ENCODE peak calls at places on chromosomes 13 and 19, in eight cellular contexts. D is esophagus squamous epithelium, F is AG09309, L is cardiac muscle cell, Z is mesothelial cell of epicardium, V is fibroblast of pulmonary artery, S is upper lobe of right lung, U is AG10803. M is an unnamed sample.

GRCh38 chr19:33621065-33621785 is 528 bp upstream of the CHST8 start:
- DNase-seq in D (no peak), F (no peak), L (no peak), Z (peak; percentile 45), V (no peak), S (no peak), U (no peak), M (no peak)

GRCh38 chr19:4695224-4695731 is 25.1 kb upstream of the MYDGF start:
- DNase-seq in D (no peak), F (no peak), L (no peak), Z (no peak), V (no peak), S (no peak), U (no peak), M (no peak)

GRCh38 chr13:98523455-98524102 is 53.3 kb downstream of the STK24 start:
- DNase-seq in D (no peak), F (no peak), L (no peak), Z (no peak), V (no peak), S (peak; percentile 47), U (no peak), M (no peak)

GRCh38 chr19:51821921-51822716 is 27.2 kb downstream of the FPR3 start:
- DNase-seq in D (no peak), F (peak; percentile 43), L (no peak), Z (no peak), V (peak; percentile 78), S (no peak), U (peak; percentile 53), M (no peak)

GRCh38 chr19:14616310-14616870 is 33.5 kb downstream of the CLEC17A start:
- DNase-seq in D (no peak), F (no peak), L (no peak), Z (no peak), V (no peak), S (peak; percentile 48), U (no peak), M (no peak)

GRCh38 chr19:13089139-13089856 is 13.4 kb downstream of the LYL1 start:
- DNase-seq in D (no peak), F (no peak), L (no peak), Z (no peak), V (no peak), S (no peak), U (no peak), M (no peak)

GRCh38 chr19:45999653-46000121 is 4.4 kb downstream of the CCDC61 start:
- DNase-seq in D (no peak), F (no peak), L (no peak), Z (no peak), V (peak; percentile 39), S (no peak), U (no peak), M (no peak)

GRCh38 chr13:43134896-43135295 is 111.5 kb downstream of the DNAJC15 start:
- DNase-seq in D (no peak), F (no peak), L (no peak), Z (no peak), V (no peak), S (no peak), U (no peak), M (no peak)

GRCh38 chr19:17448190-17448967 is at the start of gene TMEM221:
- DNase-seq in D (no peak), F (no peak), L (peak; percentile 71), Z (peak; percentile 71), V (peak; percentile 19), S (peak; percentile 69), U (no peak), M (no peak)

GRCh38 chr19:35459414-35460082 is 11.5 kb downstream of the FFAR2 start:
- DNase-seq in D (no peak), F (no peak), L (no peak), Z (no peak), V (peak; percentile 41), S (peak; percentile 72), U (no peak), M (no peak)

GRCh38 chr19:35013820-35014754 is 14.0 kb downstream of the GRAMD1A start:
- DNase-seq in D (no peak), F (no peak), L (no peak), Z (no peak), V (no peak), S (no peak), U (no peak), M (no peak)

GRCh38 chr19:45117167-45117594 is 24.2 kb downstream of the PPP1R37 start:
- DNase-seq in D (no peak), F (no peak), L (peak; percentile 67), Z (peak; percentile 49), V (no peak), S (peak; percentile 80), U (no peak), M (no peak)

GRCh38 chr19:5632657-5633056 is 9.8 kb downstream of the SAFB start:
- DNase-seq in D (no peak), F (no peak), L (no peak), Z (no peak), V (no peak), S (no peak), U (no peak), M (no peak)

GRCh38 chr19:50922316-50922853 is 11.2 kb upstream of the KLK4 start:
- DNase-seq in D (no peak), F (peak; percentile 24), L (peak; percentile 90), Z (peak; percentile 83), V (peak; percentile 82), S (peak; percentile 77), U (peak; percentile 68), M (peak; percentile 61)

GRCh38 chr19:40266912-40267600 is 18.1 kb downstream of the AKT2 start:
- DNase-seq in D (no peak), F (no peak), L (no peak), Z (no peak), V (no peak), S (no peak), U (no peak), M (no peak)
- TF ChIP-seq CTCF in D (no peak), F (no peak), L (no peak), Z (no peak), V (no peak), S (no peak), U (no peak), M (no peak)

DNA sequence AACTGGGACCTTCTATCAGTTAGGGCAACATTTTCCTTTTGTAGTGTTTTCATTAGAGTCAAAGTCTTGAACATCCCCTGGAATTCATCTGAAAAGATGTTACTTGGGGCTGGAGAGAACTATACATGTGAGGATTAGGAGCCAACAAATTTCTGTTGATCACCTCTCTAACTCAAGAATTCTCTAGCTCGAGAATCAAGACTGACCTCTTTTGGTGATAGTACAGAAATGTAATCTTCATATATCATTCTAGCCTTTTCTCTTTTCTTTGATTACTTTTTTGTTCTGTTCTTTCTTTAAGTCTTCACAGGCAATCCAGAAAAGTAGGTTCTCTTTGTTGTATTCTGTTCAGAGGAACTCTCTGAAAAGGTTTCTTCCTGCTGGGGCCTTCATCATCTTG is 26.4 kb downstream of the ELF1 start:
- DNase-seq in D (no peak), F (no peak), L (no peak), Z (no peak), V (no peak), S (no peak), U (no peak), M (no peak)
- TF ChIP-seq CTCF in D (no peak), F (no peak), L (peak; percentile 8), Z (no peak), V (no peak), S (no peak), U (no peak), M (peak; percentile 11)

GRCh38 chr13:102847272-102848234 is 1.7 kb downstream of the ERCC5 start:
- DNase-seq in D (no peak), F (no peak), L (peak; percentile 35), Z (no peak), V (peak; percentile 70), S (no peak), U (peak; percentile 54), M (no peak)
- TF ChIP-seq CTCF in D (peak; percentile 70), F (peak; percentile 74), L (peak; percentile 70), Z (peak; percentile 65), V (peak; percentile 75), S (peak; percentile 69), U (peak; percentile 85), M (peak; percentile 74)

GRCh38 chr13:106029901-106030300 is 505.6 kb downstream of the EFNB2 start:
- DNase-seq in D (no peak), F (no peak), L (no peak), Z (no peak), V (no peak), S (no peak), U (no peak), M (no peak)

GRCh38 chr13:106036870-106037269 is 498.6 kb downstream of the EFNB2 start:
- DNase-seq in D (no peak), F (no peak), L (peak; percentile 12), Z (no peak), V (no peak), S (no peak), U (no peak), M (no peak)

GRCh38 chr13:106034201-106034600 is 501.3 kb downstream of the EFNB2 start:
- DNase-seq in D (no peak), F (peak; percentile 5), L (no peak), Z (no peak), V (peak; percentile 33), S (no peak), U (peak; percentile 56), M (no peak)

GRCh38 chr13:106028916-106029315 is 506.5 kb downstream of the EFNB2 start:
- DNase-seq in D (no peak), F (no peak), L (no peak), Z (no peak), V (no peak), S (no peak), U (peak; percentile 66), M (no peak)

GRCh38 chr13:106033634-106034033 is 501.8 kb downstream of the EFNB2 start:
- DNase-seq in D (no peak), F (peak; percentile 54), L (no peak), Z (no peak), V (peak; percentile 84), S (no peak), U (peak; percentile 85), M (no peak)
- TF ChIP-seq CTCF in D (peak; percentile 17), F (peak; percentile 38), L (peak; percentile 51), Z (peak; percentile 65), V (peak; percentile 48), S (no peak), U (peak; percentile 55), M (no peak)

GRCh38 chr19:42244452-42245220 is 2.2 kb upstream of the GSK3A start:
- DNase-seq in D (peak; percentile 66), F (peak; percentile 57), L (peak; percentile 95), Z (peak; percentile 91), V (peak; percentile 95), S (peak; percentile 96), U (peak; percentile 89), M (peak; percentile 66)
- TF ChIP-seq CTCF in D (peak; percentile 64), F (peak; percentile 64), L (peak; percentile 67), Z (no peak), V (peak; percentile 63), S (peak; percentile 63), U (peak; percentile 61), M (peak; percentile 75)

GRCh38 chr13:22168437-22168836 is 497.6 kb downstream of the FGF9 start:
- DNase-seq in D (no peak), F (no peak), L (no peak), Z (no peak), V (no peak), S (no peak), U (no peak), M (no peak)

GRCh38 chr13:22161871-22162270 is 491.0 kb downstream of the FGF9 start:
- DNase-seq in D (no peak), F (no peak), L (no peak), Z (no peak), V (no peak), S (no peak), U (no peak), M (no peak)

GRCh38 chr13:22162889-22163288 is 492.0 kb downstream of the FGF9 start:
- DNase-seq in D (no peak), F (no peak), L (no peak), Z (no peak), V (no peak), S (no peak), U (no peak), M (no peak)
- TF ChIP-seq CTCF in D (no peak), F (no peak), L (no peak), Z (no peak), V (no peak), S (no peak), U (no peak), M (no peak)